ENCODE peak calls at places on chromosomes 3 and 15, in four cellular contexts. K is K562, W is HCT116, N is H1. C is an unnamed sample.

GRCh38 chr3:168251371-168251770 is 155.6 kb upstream of the GOLIM4 start:
- DNase-seq in N (no peak), K (no peak), W (no peak), C (peak)

GRCh38 chr3:184380210-184380626 is 364 bp downstream of the CHRD start:
- DNase-seq in N (no peak), K (peak), W (no peak), C (no peak)

GRCh38 chr3:190322604-190323240 is 476 bp upstream of the CLDN1 start:
- DNase-seq in N (no peak), W (no peak), K (no peak), C (no peak)

GRCh38 chr15:57319226-57319918 is 56.9 kb upstream of the CGNL1 start:
- DNase-seq in W (no peak), N (no peak), K (no peak), C (no peak)

GRCh38 chr3:5058463-5058862 is 63.6 kb upstream of the ARL8B start:
- DNase-seq in K (no peak), W (no peak), N (no peak), C (no peak)

GRCh38 chr3:7095116-7095515 is 234.2 kb downstream of the GRM7 start:
- DNase-seq in W (no peak), N (no peak), K (no peak), C (no peak)

GRCh38 chr3:32401541-32402052 is 9.9 kb downstream of the CMTM7 start:
- DNase-seq in W (no peak), K (no peak), N (no peak), C (no peak)

GRCh38 chr3:23099677-23100076 is 103.5 kb upstream of the UBE2E2 start:
- DNase-seq in K (no peak), N (no peak), W (no peak), C (no peak)

GRCh38 chr15:84702961-84703482 is 12.9 kb downstream of the SEC11A start:
- DNase-seq in N (no peak), W (no peak), K (no peak), C (no peak)

GRCh38 chr3:158631986-158632385 is 12.3 kb upstream of the GFM1 start:
- DNase-seq in W (no peak), K (no peak), N (no peak), C (no peak)

GRCh38 chr3:172040078-172040975 is 949 bp downstream of the FNDC3B start:
- DNase-seq in N (no peak), W (peak), K (peak), C (no peak)

GRCh38 chr15:60760646-60761504 is 281.9 kb upstream of the ICE2 start:
- DNase-seq in K (no peak), N (no peak), W (no peak), C (no peak)

GRCh38 chr15:59349715-59350420 is 22.8 kb downstream of the MYO1E start:
- DNase-seq in K (peak), N (no peak), W (peak), C (no peak)

GRCh38 chr3:147613710-147614109 is 204.5 kb downstream of the ZIC1 start:
- DNase-seq in N (no peak), W (no peak), K (no peak), C (no peak)

GRCh38 chr15:74955796-74956647 is 550 bp downstream of the RPP25 start:
- DNase-seq in N (no peak), W (no peak), K (peak), C (no peak)

GRCh38 chr3:119669906-119670570 is 7.2 kb downstream of the COX17 start:
- DNase-seq in N (no peak), K (no peak), W (no peak), C (no peak)

GRCh38 chr15:101009176-101009575 is 90.0 kb downstream of the LRRK1 start:
- DNase-seq in N (no peak), K (no peak), W (no peak), C (no peak)

GRCh38 chr3:186361612-186362408 is at the start of gene DGKG:
- DNase-seq in N (no peak), W (no peak), K (no peak), C (no peak)

GRCh38 chr3:68817243-68817642 is 115.1 kb downstream of the TAFA4 start:
- DNase-seq in N (no peak), K (no peak), W (no peak), C (no peak)

GRCh38 chr3:149216195-149216869 is 5.3 kb downstream of the CP start:
- DNase-seq in W (no peak), N (no peak), K (no peak), C (no peak)

GRCh38 chr3:73827658-73828313 is 203.0 kb upstream of the PDZRN3 start:
- DNase-seq in K (no peak), W (no peak), N (no peak), C (no peak)

GRCh38 chr3:88195951-88196434 is 46.2 kb downstream of the C3orf38 start:
- DNase-seq in N (no peak), W (no peak), K (peak), C (no peak)

GRCh38 chr15:55774113-55774970 is 31.4 kb upstream of the PRTG start:
- DNase-seq in K (peak), N (no peak), W (peak), C (no peak)

GRCh38 chr3:51670711-51671089 is 352 bp upstream of the TEX264 start:
- DNase-seq in K (no peak), N (no peak), W (no peak), C (no peak)

GRCh38 chr3:174581551-174581950 is 277.6 kb upstream of the NAALADL2 start:
- DNase-seq in N (no peak), W (peak), K (no peak), C (no peak)

GRCh38 chr15:69393831-69394491 is 20.2 kb upstream of the KIF23 start:
- DNase-seq in W (no peak), K (no peak), N (no peak), C (no peak)

GRCh38 chr3:99626415-99626788 is 12.0 kb upstream of the COL8A1 start:
- DNase-seq in N (no peak), W (no peak), K (no peak), C (peak)

GRCh38 chr3:46542344-46542743 is 23.8 kb downstream of the LRRC2 start:
- DNase-seq in N (no peak), W (no peak), K (no peak), C (no peak)

GRCh38 chr3:127857270-127857801 is 35.0 kb upstream of the MGLL start:
- DNase-seq in N (no peak), W (no peak), K (no peak), C (no peak)

GRCh38 chr15:40257656-40258450 is 19.0 kb downstream of the PAK6 start:
- DNase-seq in W (no peak), K (peak), N (no peak), C (no peak)

GRCh38 chr3:195752538-195753331 is 32.0 kb downstream of the MUC20 start:
- DNase-seq in N (no peak), W (no peak), K (peak), C (no peak)

GRCh38 chr15:28929200-28929599 is 43.4 kb downstream of the APBA2 start:
- DNase-seq in N (no peak), W (no peak), K (no peak), C (no peak)

GRCh38 chr3:97694876-97695275 is 69.7 kb upstream of the ARL6 start:
- DNase-seq in W (no peak), K (no peak), N (no peak), C (no peak)

GRCh38 chr15:71752604-71753289 is 57.6 kb upstream of the NR2E3 start:
- DNase-seq in N (no peak), K (no peak), W (peak), C (no peak)

GRCh38 chr3:37905987-37906674 is 44.5 kb downstream of the CTDSPL start:
- DNase-seq in N (no peak), K (no peak), W (no peak), C (no peak)

GRCh38 chr3:194304186-194304917 is 46.8 kb downstream of the CPN2 start:
- DNase-seq in W (no peak), N (no peak), K (no peak), C (no peak)

GRCh38 chr3:107675233-107675900 is 152.6 kb downstream of the BBX start:
- DNase-seq in W (no peak), K (no peak), N (no peak), C (no peak)
- TF ChIP-seq EGR1 in W (no peak), K (no peak), N (no peak), C (no peak)

DNA sequence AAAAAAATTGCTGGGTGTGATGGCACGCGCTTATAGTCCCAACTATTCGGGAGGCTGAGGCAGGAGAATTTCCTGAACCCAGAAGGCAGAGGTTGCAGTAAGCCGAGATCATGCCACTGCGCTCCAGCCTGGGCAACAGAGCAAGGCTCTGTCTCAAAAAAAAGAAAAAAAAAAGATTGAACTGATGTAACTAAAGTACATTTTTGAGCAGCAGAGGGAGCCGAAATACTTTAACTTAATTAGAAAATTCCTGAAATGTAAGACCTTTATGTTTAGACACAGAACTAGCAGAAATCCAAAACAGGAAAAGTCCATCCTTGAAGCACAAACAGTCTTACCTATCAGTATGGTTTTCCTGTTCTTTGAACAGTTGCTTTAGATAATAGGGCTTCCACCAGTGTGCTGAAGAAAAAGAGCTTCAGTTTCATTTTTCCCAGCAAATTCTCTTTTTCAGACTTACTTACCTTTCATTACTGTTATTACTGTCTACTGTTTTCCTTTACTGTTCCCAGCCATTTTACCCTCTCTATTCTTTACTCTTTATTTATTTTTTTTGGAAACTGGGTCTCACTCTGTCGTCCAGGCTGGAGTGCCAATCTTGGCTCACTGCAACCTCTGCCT is 33.4 kb upstream of the ZNF609 start:
- DNase-seq in W (peak), K (no peak), N (no peak), C (no peak)
- TF ChIP-seq ZNF274 in W (no peak), K (no peak), N (no peak), C (no peak)

GRCh38 chr3:156728267-156728985 is 54.0 kb downstream of the TIPARP start:
- DNase-seq in N (no peak), K (no peak), W (no peak), C (no peak)
- TF ChIP-seq EGR1 in N (no peak), K (no peak), W (no peak), C (no peak)

DNA sequence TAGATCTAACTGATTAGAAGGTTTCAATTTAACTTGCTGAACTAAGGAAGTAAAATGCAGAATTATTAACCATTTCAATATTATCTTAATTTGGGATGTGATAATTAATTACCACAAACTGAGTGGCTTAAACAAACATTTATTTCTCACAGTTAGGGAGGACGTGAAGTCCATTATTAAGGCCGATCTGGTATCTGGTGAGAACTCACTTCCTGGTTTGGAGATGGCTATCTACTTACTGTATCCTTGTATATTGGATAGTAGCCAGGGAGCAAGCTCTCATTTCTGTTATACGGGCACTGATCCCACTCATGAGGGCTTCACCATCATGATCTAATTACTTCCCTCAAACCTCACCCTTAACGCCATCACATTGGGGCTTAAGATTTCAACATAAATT is 4.5 kb upstream of the KPNA4 start:
- DNase-seq in W (no peak), N (no peak), K (no peak), C (no peak)
- TF ChIP-seq ZNF274 in W (no peak), N (no peak), K (no peak), C (no peak)

GRCh38 chr15:39188930-39189329 is 391.9 kb upstream of the THBS1 start:
- DNase-seq in K (no peak), N (no peak), W (peak), C (no peak)
- TF ChIP-seq EGR1 in K (no peak), N (no peak), W (no peak), C (no peak)

GRCh38 chr3:16437640-16438039 is 75.9 kb downstream of the RFTN1 start:
- DNase-seq in K (no peak), W (no peak), N (no peak), C (no peak)

GRCh38 chr3:16432714-16433113 is 80.8 kb downstream of the RFTN1 start:
- DNase-seq in K (no peak), N (no peak), W (no peak), C (no peak)

GRCh38 chr3:16430717-16431630 is 82.5 kb downstream of the RFTN1 start:
- DNase-seq in W (no peak), N (no peak), K (no peak), C (peak)

GRCh38 chr3:16429086-16429485 is 84.4 kb downstream of the RFTN1 start:
- DNase-seq in N (no peak), K (no peak), W (no peak), C (no peak)

GRCh38 chr3:16433701-16434151 is 79.8 kb downstream of the RFTN1 start:
- DNase-seq in N (no peak), W (no peak), K (no peak), C (peak)
- TF ChIP-seq ZNF274 in N (no peak), W (no peak), K (no peak), C (no peak)

GRCh38 chr3:71152892-71153265 is 430.6 kb downstream of the FOXP1 start:
- DNase-seq in K (no peak), N (no peak), W (no peak), C (no peak)

GRCh38 chr3:71156062-71156665 is 427.4 kb downstream of the FOXP1 start:
- DNase-seq in K (no peak), W (no peak), N (no peak), C (no peak)

GRCh38 chr3:71153753-71154152 is 429.8 kb downstream of the FOXP1 start:
- DNase-seq in W (no peak), K (no peak), N (no peak), C (no peak)

GRCh38 chr3:71152039-71152891 is 431.3 kb downstream of the FOXP1 start:
- DNase-seq in K (no peak), N (no peak), W (no peak), C (no peak)

GRCh38 chr3:71154846-71155245 is 428.7 kb downstream of the FOXP1 start:
- DNase-seq in N (no peak), W (no peak), K (no peak), C (no peak)
- TF ChIP-seq EGR1 in N (no peak), W (no peak), K (no peak), C (no peak)

DNA sequence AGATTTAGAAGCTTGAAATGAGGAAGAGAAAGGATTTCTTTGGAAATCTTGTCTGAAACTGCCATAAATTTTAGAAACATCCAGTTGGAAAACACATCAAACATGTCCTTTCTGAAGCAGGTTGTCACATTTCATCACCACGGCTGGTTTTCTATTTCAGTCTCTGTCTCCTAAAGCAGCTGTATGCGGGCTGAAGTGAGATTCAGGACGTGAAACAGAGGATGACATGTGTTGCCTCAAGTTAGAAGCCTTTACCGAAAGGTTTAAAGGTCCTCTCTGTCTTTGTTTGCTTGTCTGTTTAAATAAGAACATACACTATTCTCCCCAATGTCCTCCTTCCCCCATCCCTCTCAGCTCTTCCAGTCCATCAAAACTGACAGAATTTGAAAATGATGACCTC is 141.9 kb downstream of the SQOR start:
- DNase-seq in K (no peak), N (no peak), W (no peak), C (no peak)
- TF ChIP-seq ZNF274 in K (no peak), N (no peak), W (no peak), C (no peak)

GRCh38 chr3:187996609-187997008 is 157.3 kb upstream of the LPP start:
- DNase-seq in N (no peak), W (no peak), K (no peak), C (no peak)

GRCh38 chr3:187997946-187998561 is 155.9 kb upstream of the LPP start:
- DNase-seq in K (no peak), N (no peak), W (no peak), C (no peak)

GRCh38 chr3:187999821-188000220 is 154.1 kb upstream of the LPP start:
- DNase-seq in N (no peak), K (no peak), W (no peak), C (no peak)

GRCh38 chr3:187998611-187999010 is 155.3 kb upstream of the LPP start:
- DNase-seq in K (no peak), W (no peak), N (no peak), C (no peak)

DNA sequence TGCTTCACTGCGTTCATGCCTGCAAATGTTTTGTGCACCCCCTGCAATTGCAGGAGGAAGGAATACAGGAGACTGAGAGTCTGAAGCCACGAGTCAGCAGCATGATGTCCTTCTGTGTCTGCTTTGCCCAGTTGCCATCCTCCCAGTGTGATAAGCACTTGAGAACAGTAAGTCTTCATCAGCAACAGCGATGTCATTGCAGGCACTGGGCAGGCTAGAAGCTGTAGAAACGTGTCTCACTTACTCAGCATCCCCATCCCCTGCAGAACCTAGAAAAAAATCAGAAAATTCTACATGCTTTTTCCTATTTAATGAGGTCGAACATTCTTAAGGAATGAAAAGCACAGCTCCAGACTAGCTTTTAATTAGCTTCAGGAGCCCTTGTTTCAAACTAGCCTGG is 156.5 kb upstream of the LPP start:
- DNase-seq in K (no peak), W (no peak), N (no peak), C (no peak)
- TF ChIP-seq EGR1 in K (no peak), W (no peak), N (no peak), C (no peak)